ENCODE peak calls at places on chromosomes 7 and 10, in eight cellular contexts. C, R, X, D, G, N, T and M are unnamed samples. For H3K4me1, the result is how much of the 10 kb centered on the place peaks cover.

GRCh38 chr7:101935521-101936141 is 118.2 kb downstream of the CUX1 start:
- DNase-seq in X (no peak), G (no peak), D (no peak), R (no peak), T (no peak), C (peak), N (peak), M (no peak)

GRCh38 chr7:92904292-92905131 is 68.1 kb upstream of the CDK6 start:
- DNase-seq in R (peak), N (no peak), D (no peak), G (peak), C (no peak), X (no peak), T (peak), M (no peak)

GRCh38 chr7:75762350-75762917 is 9.6 kb downstream of the CCL26 start:
- DNase-seq in R (peak), T (peak), X (no peak), N (no peak), G (peak), D (no peak), C (no peak), M (no peak)

GRCh38 chr7:48421357-48421756 is 250.1 kb downstream of the ABCA13 start:
- DNase-seq in D (no peak), N (no peak), G (no peak), T (peak), R (no peak), X (no peak), C (no peak), M (no peak)

GRCh38 chr10:107986571-107986970 is 822.1 kb upstream of the SORCS1 start:
- DNase-seq in R (no peak), T (no peak), G (no peak), N (no peak), D (no peak), X (no peak), C (no peak), M (no peak)

GRCh38 chr7:135924302-135924701 is 52.9 kb downstream of the MTPN start:
- DNase-seq in C (no peak), D (no peak), N (no peak), X (no peak), G (no peak), R (no peak), T (no peak), M (no peak)

GRCh38 chr7:157250605-157251228 is 86.1 kb upstream of the DNAJB6 start:
- DNase-seq in G (peak), N (no peak), C (peak), R (peak), T (peak), X (no peak), D (peak), M (no peak)

GRCh38 chr7:125147047-125147446 is 217.4 kb upstream of the POT1 start:
- DNase-seq in G (no peak), D (no peak), N (no peak), R (no peak), X (no peak), T (no peak), C (no peak), M (no peak)

GRCh38 chr10:124346831-124347230 is 71.9 kb downstream of the OAT start:
- DNase-seq in D (no peak), X (no peak), N (no peak), R (no peak), G (no peak), C (no peak), T (no peak), M (no peak)

GRCh38 chr10:100364735-100365391 is 17.8 kb downstream of the SCD start:
- DNase-seq in D (no peak), C (peak), T (peak), N (peak), R (peak), X (peak), G (peak), M (no peak)

GRCh38 chr10:123043409-123043925 is 34.7 kb downstream of the ACADSB start:
- DNase-seq in G (peak), X (no peak), T (peak), N (no peak), C (peak), R (peak), D (peak), M (no peak)

GRCh38 chr10:20202337-20202736 is 386.1 kb downstream of the PLXDC2 start:
- DNase-seq in R (no peak), X (no peak), N (no peak), C (no peak), D (no peak), T (no peak), G (no peak), M (no peak)

GRCh38 chr10:4953405-4953804 is 9.8 kb upstream of the AKR1C1 start:
- DNase-seq in T (no peak), X (no peak), C (no peak), D (no peak), R (no peak), G (no peak), N (no peak), M (no peak)

GRCh38 chr7:2633538-2634264 is 1.9 kb downstream of the TTYH3 start:
- DNase-seq in R (no peak), D (no peak), N (peak), C (no peak), G (peak), X (no peak), T (no peak), M (no peak)

GRCh38 chr10:110680473-110681020 is 36.4 kb downstream of the RBM20 start:
- DNase-seq in R (no peak), X (no peak), C (no peak), D (no peak), N (no peak), T (no peak), G (no peak), M (no peak)

GRCh38 chr10:14571866-14572507 is 202.7 kb downstream of the FAM107B start:
- DNase-seq in X (peak), T (no peak), N (no peak), C (no peak), R (no peak), D (no peak), G (no peak), M (no peak)

GRCh38 chr10:101230185-101230917 is 1.1 kb upstream of the LBX1 start:
- DNase-seq in C (no peak), X (no peak), G (peak), R (no peak), D (no peak), N (no peak), T (peak), M (no peak)

DNA sequence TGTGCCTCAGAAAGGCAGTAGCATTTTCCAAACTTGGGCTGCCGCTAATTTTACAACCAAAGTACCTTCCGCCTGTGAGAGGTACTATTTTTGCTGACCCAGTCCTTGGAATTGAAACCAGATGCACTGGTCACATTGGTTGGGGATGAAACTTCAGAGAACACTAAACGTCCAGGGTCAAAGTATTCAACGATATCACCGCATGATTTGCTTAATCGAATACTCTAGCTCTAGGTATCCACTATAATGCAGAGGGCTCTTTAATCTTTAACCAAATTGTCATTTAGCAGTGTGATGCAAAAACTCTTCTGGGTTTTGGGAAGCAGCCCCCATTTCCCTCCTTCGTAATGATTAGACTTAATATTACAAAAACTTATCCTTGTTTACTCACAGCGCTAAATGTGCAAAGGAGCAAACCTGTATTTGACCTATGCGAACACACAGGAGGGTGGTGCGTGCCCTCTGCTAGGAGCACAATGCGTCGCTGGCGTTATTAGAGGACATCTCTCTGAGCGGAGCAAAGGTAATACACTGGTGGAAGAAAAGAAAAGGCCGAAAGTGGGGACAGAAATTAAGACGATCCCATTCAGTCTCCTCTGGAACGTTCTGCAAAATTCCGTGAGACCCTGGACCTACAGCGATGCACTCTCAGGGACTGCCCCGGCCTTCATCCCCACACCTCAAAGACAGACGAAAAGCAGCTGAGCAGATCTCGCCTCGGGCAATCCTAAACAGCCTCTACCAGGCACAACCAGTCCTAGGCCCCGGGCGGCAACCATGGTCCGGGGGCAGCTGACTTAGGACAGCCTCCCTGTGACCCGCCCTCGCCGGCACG is 916 bp upstream of the EEPD1 start:
- DNase-seq in G (no peak), N (no peak), X (no peak), T (no peak), C (no peak), R (no peak), D (no peak), M (no peak)
- H3K4me1 ChIP-seq in G (under half), N (under half), X (under half), T (under half), C (under half), R (under half), D (under half), M (under half)

GRCh38 chr7:27950123-27950522 is 210.2 kb downstream of the TAX1BP1 start:
- DNase-seq in N (no peak), D (no peak), X (no peak), G (no peak), R (no peak), T (no peak), C (no peak), M (no peak)

GRCh38 chr7:27948856-27949255 is 208.9 kb downstream of the TAX1BP1 start:
- DNase-seq in T (no peak), D (no peak), X (no peak), N (no peak), R (no peak), C (no peak), G (no peak), M (no peak)

GRCh38 chr7:27946351-27946750 is 206.4 kb downstream of the TAX1BP1 start:
- DNase-seq in X (no peak), G (no peak), T (no peak), C (no peak), R (no peak), D (no peak), N (no peak), M (no peak)

GRCh38 chr7:27945356-27945755 is 205.4 kb downstream of the TAX1BP1 start:
- DNase-seq in D (no peak), G (no peak), R (no peak), X (no peak), C (no peak), N (no peak), T (no peak), M (no peak)

GRCh38 chr7:27947581-27948278 is 207.8 kb downstream of the TAX1BP1 start:
- DNase-seq in C (no peak), N (no peak), D (no peak), G (no peak), T (no peak), X (no peak), R (no peak), M (no peak)
- TF ChIP-seq POLR2AphosphoS5 in C (no peak), N (peak), D (no peak), G (no peak), T (no peak), X (no peak), R (no peak), M (no peak)

GRCh38 chr10:3780766-3781457 is 4.1 kb downstream of the KLF6 start:
- DNase-seq in N (peak), R (no peak), C (no peak), T (no peak), G (no peak), D (no peak), X (no peak), M (no peak)
- H3K4me1 ChIP-seq in N (half or more), R (half or more), C (half or more), T (under half), G (under half), D (under half), X (under half), M (half or more)

GRCh38 chr7:138000081-138000701 is 1.7 kb downstream of the CREB3L2 start:
- DNase-seq in T (peak), D (no peak), G (no peak), N (peak), R (no peak), C (peak), X (no peak), M (no peak)
- TF ChIP-seq POLR2AphosphoS5 in T (no peak), D (no peak), G (no peak), N (peak), R (no peak), C (peak), X (peak), M (no peak)

GRCh38 chr7:116439005-116439404 is 60.5 kb upstream of the CAV2 start:
- DNase-seq in C (no peak), G (no peak), X (no peak), T (no peak), R (no peak), N (no peak), D (no peak), M (no peak)
- H3K4me1 ChIP-seq in C (under half), G (under half), X (under half), T (under half), R (half or more), N (under half), D (under half), M (under half)

DNA sequence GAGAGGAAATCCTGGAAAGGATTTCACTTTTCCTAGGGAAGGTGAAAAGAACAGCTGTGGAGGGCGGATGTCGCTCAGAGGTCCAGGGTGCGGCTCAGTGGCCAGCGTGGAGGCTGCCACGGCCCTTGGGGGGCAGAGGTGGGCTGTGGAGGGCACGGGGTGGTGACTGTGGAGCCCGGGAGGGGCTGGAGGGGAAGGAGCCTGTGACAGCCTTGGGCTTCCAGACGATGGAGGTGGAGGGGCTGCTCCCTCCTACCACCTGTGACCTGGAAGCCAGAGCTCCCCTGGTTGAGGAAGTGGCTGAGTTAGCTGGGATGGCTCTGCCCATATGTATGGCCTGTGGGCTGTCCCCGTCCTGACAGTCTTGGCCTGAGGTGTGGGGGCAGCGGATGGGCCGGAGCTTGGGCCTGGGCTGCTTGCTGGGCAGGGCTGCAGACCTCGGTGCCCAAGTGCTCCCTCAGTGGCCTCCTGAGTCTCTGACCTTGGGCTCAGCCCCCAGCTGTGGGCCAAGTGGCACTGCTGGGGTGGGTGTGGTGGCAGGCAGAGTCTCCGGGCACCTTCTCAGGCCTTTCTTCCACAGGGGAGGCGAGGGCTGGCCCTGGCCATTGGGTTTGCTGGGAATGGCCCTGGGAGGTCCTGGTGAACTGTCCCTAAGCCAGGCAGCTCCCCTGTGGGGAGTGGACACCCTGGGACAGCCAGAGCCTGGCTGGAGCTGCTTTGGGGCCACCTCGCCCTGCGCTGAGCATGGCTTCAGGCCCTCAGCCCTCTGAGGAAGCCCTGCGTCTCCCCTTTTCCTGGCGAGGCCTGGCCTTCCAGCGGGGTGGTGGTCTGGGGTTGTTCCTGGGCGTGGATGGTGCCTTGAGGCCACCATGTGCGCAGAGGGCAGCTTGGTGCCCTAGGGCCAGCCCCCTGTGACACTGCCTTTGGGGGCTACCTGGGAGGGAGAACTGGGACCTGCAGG is 3.9 kb downstream of the BRI3 start:
- DNase-seq in D (no peak), X (no peak), G (peak), N (no peak), C (no peak), R (no peak), T (no peak), M (no peak)
- TF ChIP-seq POLR2AphosphoS5 in D (no peak), X (no peak), G (no peak), N (no peak), C (no peak), R (no peak), T (no peak), M (no peak)